ENCODE peak calls at places on chromosomes 7 and 10, in five cellular contexts. R, I, D, H and T are unnamed samples.

GRCh38 chr7:106681815-106682495 is 21.0 kb upstream of the CCDC71L start:
- DNase-seq in R (no peak), I (no peak), D (no peak), H (peak), T (peak)

GRCh38 chr7:102273749-102274712 is 12.6 kb upstream of the SH2B2 start:
- DNase-seq in R (peak), I (no peak), D (no peak), H (peak), T (peak)

GRCh38 chr10:118569241-118569881 is 26.1 kb downstream of the PRLHR start:
- DNase-seq in R (no peak), I (no peak), D (no peak), H (peak), T (no peak)

GRCh38 chr10:9858816-9859215 is 1158.9 kb upstream of the CELF2 start:
- DNase-seq in R (no peak), I (no peak), D (no peak), H (peak), T (no peak)

GRCh38 chr7:55121249-55121648 is 102.4 kb downstream of the EGFR start:
- DNase-seq in R (no peak), I (no peak), D (no peak), H (no peak), T (no peak)

GRCh38 chr10:11871470-11871869 is 48.3 kb downstream of the PROSER2 start:
- DNase-seq in R (no peak), I (no peak), D (no peak), H (peak), T (no peak)

GRCh38 chr10:21329995-21330627 is 195.4 kb downstream of the SKIDA1 start:
- DNase-seq in R (no peak), I (no peak), D (peak), H (peak), T (no peak)

GRCh38 chr7:93894966-93895650 is 4.6 kb upstream of the TFPI2 start:
- DNase-seq in R (no peak), I (no peak), D (no peak), H (no peak), T (no peak)

GRCh38 chr10:43231523-43232078 is 35.3 kb downstream of the RASGEF1A start:
- DNase-seq in R (no peak), I (no peak), D (no peak), H (no peak), T (no peak)